ENCODE peak calls at places on chromosomes 5 and 9, in seven cellular contexts. One of them, this sample, is unnamed.

GRCh38 chr9:118595719-118596305 is 773.4 kb downstream of the BRINP1 start:
- DNase-seq in transverse colon: peak
- DNase-seq in uterus: no peak
- DNase-seq in CD8-positive, alpha-beta memory T cell: no peak
- DNase-seq in WERI-Rb-1: peak
- DNase-seq in SJSA1: peak
- DNase-seq in PC-3: peak
- DNase-seq in this sample: peak

GRCh38 chr5:44626846-44627245 is 181.9 kb upstream of the MRPS30 start:
- DNase-seq in transverse colon: no peak
- DNase-seq in uterus: no peak
- DNase-seq in CD8-positive, alpha-beta memory T cell: no peak
- DNase-seq in WERI-Rb-1: no peak
- DNase-seq in SJSA1: no peak
- DNase-seq in PC-3: no peak
- DNase-seq in this sample: no peak

GRCh38 chr5:180209137-180209581 is at the start of gene RASGEF1C:
- DNase-seq in transverse colon: peak
- DNase-seq in uterus: no peak
- DNase-seq in CD8-positive, alpha-beta memory T cell: no peak
- DNase-seq in WERI-Rb-1: peak
- DNase-seq in SJSA1: no peak
- DNase-seq in PC-3: peak
- DNase-seq in this sample: peak

GRCh38 chr9:34332370-34332964 is 3.1 kb downstream of the NUDT2 start:
- DNase-seq in transverse colon: no peak
- DNase-seq in uterus: no peak
- DNase-seq in CD8-positive, alpha-beta memory T cell: no peak
- DNase-seq in WERI-Rb-1: peak
- DNase-seq in SJSA1: no peak
- DNase-seq in PC-3: peak
- DNase-seq in this sample: peak

GRCh38 chr9:94002316-94003140 is 47.4 kb upstream of the BARX1 start:
- DNase-seq in transverse colon: peak
- DNase-seq in uterus: no peak
- DNase-seq in CD8-positive, alpha-beta memory T cell: no peak
- DNase-seq in WERI-Rb-1: peak
- DNase-seq in SJSA1: peak
- DNase-seq in PC-3: peak
- DNase-seq in this sample: peak

GRCh38 chr9:128750926-128751595 is 20.7 kb downstream of the ZER1 start:
- DNase-seq in transverse colon: no peak
- DNase-seq in uterus: no peak
- DNase-seq in CD8-positive, alpha-beta memory T cell: no peak
- DNase-seq in WERI-Rb-1: no peak
- DNase-seq in SJSA1: no peak
- DNase-seq in PC-3: no peak
- DNase-seq in this sample: no peak

GRCh38 chr9:83706703-83707517 is 848 bp downstream of the UBQLN1 start:
- DNase-seq in transverse colon: peak
- DNase-seq in uterus: peak
- DNase-seq in CD8-positive, alpha-beta memory T cell: peak
- DNase-seq in WERI-Rb-1: peak
- DNase-seq in SJSA1: peak
- DNase-seq in PC-3: no peak
- DNase-seq in this sample: peak

GRCh38 chr9:89434636-89435314 is 63.1 kb downstream of the SEMA4D start:
- DNase-seq in transverse colon: no peak
- DNase-seq in uterus: no peak
- DNase-seq in CD8-positive, alpha-beta memory T cell: no peak
- DNase-seq in WERI-Rb-1: no peak
- DNase-seq in SJSA1: no peak
- DNase-seq in PC-3: no peak
- DNase-seq in this sample: peak

GRCh38 chr5:54518146-54519082 is 855 bp downstream of the SNX18 start:
- DNase-seq in transverse colon: peak
- DNase-seq in uterus: peak
- DNase-seq in CD8-positive, alpha-beta memory T cell: peak
- DNase-seq in WERI-Rb-1: peak
- DNase-seq in SJSA1: peak
- DNase-seq in PC-3: peak
- DNase-seq in this sample: peak

GRCh38 chr9:38371495-38371894 is 21.0 kb upstream of the ALDH1B1 start:
- DNase-seq in transverse colon: peak
- DNase-seq in uterus: peak
- DNase-seq in CD8-positive, alpha-beta memory T cell: no peak
- DNase-seq in WERI-Rb-1: peak
- DNase-seq in SJSA1: no peak
- DNase-seq in PC-3: peak
- DNase-seq in this sample: peak

GRCh38 chr9:110996436-110997224 is 41.6 kb downstream of the LPAR1 start:
- DNase-seq in transverse colon: peak
- DNase-seq in uterus: peak
- DNase-seq in CD8-positive, alpha-beta memory T cell: no peak
- DNase-seq in WERI-Rb-1: no peak
- DNase-seq in SJSA1: no peak
- DNase-seq in PC-3: no peak
- DNase-seq in this sample: no peak

GRCh38 chr5:96633820-96634219 is 28.4 kb upstream of the CAST start:
- DNase-seq in transverse colon: no peak
- DNase-seq in uterus: no peak
- DNase-seq in CD8-positive, alpha-beta memory T cell: no peak
- DNase-seq in WERI-Rb-1: no peak
- DNase-seq in SJSA1: peak
- DNase-seq in PC-3: no peak
- DNase-seq in this sample: no peak

GRCh38 chr5:10479226-10479721 is 37.6 kb downstream of the ROPN1L start:
- DNase-seq in transverse colon: peak
- DNase-seq in uterus: no peak
- DNase-seq in CD8-positive, alpha-beta memory T cell: no peak
- DNase-seq in WERI-Rb-1: no peak
- DNase-seq in SJSA1: peak
- DNase-seq in PC-3: peak
- DNase-seq in this sample: no peak

GRCh38 chr5:127697894-127698600 is 5.1 kb upstream of the CCDC192 start:
- DNase-seq in transverse colon: no peak
- DNase-seq in uterus: no peak
- DNase-seq in CD8-positive, alpha-beta memory T cell: no peak
- DNase-seq in WERI-Rb-1: no peak
- DNase-seq in SJSA1: peak
- DNase-seq in PC-3: peak
- DNase-seq in this sample: no peak

GRCh38 chr5:128254789-128255188 is 171.2 kb downstream of the SLC12A2 start:
- DNase-seq in transverse colon: no peak
- DNase-seq in uterus: no peak
- DNase-seq in CD8-positive, alpha-beta memory T cell: no peak
- DNase-seq in WERI-Rb-1: no peak
- DNase-seq in SJSA1: no peak
- DNase-seq in PC-3: no peak
- DNase-seq in this sample: no peak

GRCh38 chr5:31531543-31531887 is 378 bp downstream of the DROSHA start:
- DNase-seq in transverse colon: peak
- DNase-seq in uterus: no peak
- DNase-seq in CD8-positive, alpha-beta memory T cell: no peak
- DNase-seq in WERI-Rb-1: peak
- DNase-seq in SJSA1: no peak
- DNase-seq in PC-3: peak
- DNase-seq in this sample: no peak

GRCh38 chr5:178438746-178439260 is 151.4 kb downstream of the COL23A1 start:
- DNase-seq in transverse colon: no peak
- DNase-seq in uterus: no peak
- DNase-seq in CD8-positive, alpha-beta memory T cell: no peak
- DNase-seq in WERI-Rb-1: no peak
- DNase-seq in SJSA1: no peak
- DNase-seq in PC-3: no peak
- DNase-seq in this sample: no peak

GRCh38 chr5:108381034-108381954 is 604 bp downstream of the FBXL17 start:
- DNase-seq in transverse colon: peak
- DNase-seq in uterus: peak
- DNase-seq in CD8-positive, alpha-beta memory T cell: peak
- DNase-seq in WERI-Rb-1: peak
- DNase-seq in SJSA1: peak
- DNase-seq in PC-3: peak
- DNase-seq in this sample: peak

GRCh38 chr5:124651663-124652513 is 94.6 kb downstream of the ZNF608 start:
- DNase-seq in transverse colon: peak
- DNase-seq in uterus: peak
- DNase-seq in CD8-positive, alpha-beta memory T cell: no peak
- DNase-seq in WERI-Rb-1: peak
- DNase-seq in SJSA1: no peak
- DNase-seq in PC-3: peak
- DNase-seq in this sample: peak

GRCh38 chr9:18485691-18486090 is 11.7 kb downstream of the ADAMTSL1 start:
- DNase-seq in transverse colon: no peak
- DNase-seq in uterus: no peak
- DNase-seq in CD8-positive, alpha-beta memory T cell: no peak
- DNase-seq in WERI-Rb-1: no peak
- DNase-seq in SJSA1: no peak
- DNase-seq in PC-3: no peak
- DNase-seq in this sample: no peak

GRCh38 chr5:140642718-140643117 is 3.5 kb downstream of the TMCO6 start:
- DNase-seq in transverse colon: no peak
- DNase-seq in uterus: no peak
- DNase-seq in CD8-positive, alpha-beta memory T cell: no peak
- DNase-seq in WERI-Rb-1: no peak
- DNase-seq in SJSA1: no peak
- DNase-seq in PC-3: no peak
- DNase-seq in this sample: no peak

GRCh38 chr5:150574818-150575537 is 65.5 kb upstream of the SYNPO start:
- DNase-seq in transverse colon: no peak
- DNase-seq in uterus: peak
- DNase-seq in CD8-positive, alpha-beta memory T cell: no peak
- DNase-seq in WERI-Rb-1: no peak
- DNase-seq in SJSA1: no peak
- DNase-seq in PC-3: no peak
- DNase-seq in this sample: no peak

GRCh38 chr5:150573867-150574817 is 66.2 kb downstream of the NDST1 start:
- DNase-seq in transverse colon: no peak
- DNase-seq in uterus: peak
- DNase-seq in CD8-positive, alpha-beta memory T cell: no peak
- DNase-seq in WERI-Rb-1: no peak
- DNase-seq in SJSA1: peak
- DNase-seq in PC-3: no peak
- DNase-seq in this sample: peak

GRCh38 chr5:150573216-150573615 is 65.3 kb downstream of the NDST1 start:
- DNase-seq in transverse colon: no peak
- DNase-seq in uterus: no peak
- DNase-seq in CD8-positive, alpha-beta memory T cell: no peak
- DNase-seq in WERI-Rb-1: no peak
- DNase-seq in SJSA1: no peak
- DNase-seq in PC-3: no peak
- DNase-seq in this sample: no peak

GRCh38 chr5:150570333-150570732 is 62.4 kb downstream of the NDST1 start:
- DNase-seq in transverse colon: no peak
- DNase-seq in uterus: peak
- DNase-seq in CD8-positive, alpha-beta memory T cell: no peak
- DNase-seq in WERI-Rb-1: no peak
- DNase-seq in SJSA1: no peak
- DNase-seq in PC-3: no peak
- DNase-seq in this sample: no peak

GRCh38 chr5:150571836-150572235 is 63.9 kb downstream of the NDST1 start:
- DNase-seq in transverse colon: no peak
- DNase-seq in uterus: no peak
- DNase-seq in CD8-positive, alpha-beta memory T cell: no peak
- DNase-seq in WERI-Rb-1: no peak
- DNase-seq in SJSA1: no peak
- DNase-seq in PC-3: no peak
- DNase-seq in this sample: no peak
- H3K4me3 ChIP-seq in transverse colon: no peak
- H3K4me3 ChIP-seq in uterus: no peak
- H3K4me3 ChIP-seq in CD8-positive, alpha-beta memory T cell: no peak
- H3K4me3 ChIP-seq in WERI-Rb-1: no peak
- H3K4me3 ChIP-seq in SJSA1: no peak
- H3K4me3 ChIP-seq in PC-3: no peak
- H3K4me3 ChIP-seq in this sample: no peak

GRCh38 chr5:110086658-110087388 is 397.1 kb downstream of the MAN2A1 start:
- DNase-seq in transverse colon: peak
- DNase-seq in uterus: peak
- DNase-seq in CD8-positive, alpha-beta memory T cell: peak
- DNase-seq in WERI-Rb-1: no peak
- DNase-seq in SJSA1: peak
- DNase-seq in PC-3: peak
- DNase-seq in this sample: no peak
- H3K4me3 ChIP-seq in transverse colon: no peak
- H3K4me3 ChIP-seq in uterus: no peak
- H3K4me3 ChIP-seq in CD8-positive, alpha-beta memory T cell: no peak
- H3K4me3 ChIP-seq in WERI-Rb-1: no peak
- H3K4me3 ChIP-seq in SJSA1: no peak
- H3K4me3 ChIP-seq in PC-3: no peak
- H3K4me3 ChIP-seq in this sample: no peak

DNA sequence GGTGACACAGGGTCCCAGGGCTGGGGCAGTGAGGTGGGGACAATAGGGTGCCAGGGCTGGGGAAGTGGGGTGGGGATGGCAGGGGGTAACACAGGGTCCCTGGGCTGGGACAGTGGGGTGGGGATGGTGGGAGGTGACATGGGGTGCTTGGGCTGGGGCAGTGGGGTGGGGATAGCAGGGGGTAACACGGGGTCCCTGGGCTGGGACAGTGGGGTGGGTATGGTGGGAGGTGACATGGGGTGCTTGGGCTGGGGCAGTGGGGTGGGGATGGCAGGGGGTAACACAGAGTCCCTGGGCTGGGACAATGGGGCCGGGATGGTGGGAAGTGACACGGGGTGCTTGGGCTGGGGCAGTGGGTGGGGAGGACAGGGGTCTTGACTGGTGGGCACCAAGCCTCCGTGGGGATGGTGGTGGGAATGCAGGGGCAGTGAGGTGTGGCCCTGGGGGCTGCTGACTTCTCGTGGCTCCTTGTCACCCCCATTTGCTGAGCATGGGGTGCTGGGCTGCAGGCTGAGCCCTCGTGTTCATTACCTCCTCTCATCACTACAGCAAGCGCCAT is 41.7 kb downstream of the OLFM1 start:
- DNase-seq in transverse colon: no peak
- DNase-seq in uterus: no peak
- DNase-seq in CD8-positive, alpha-beta memory T cell: no peak
- DNase-seq in WERI-Rb-1: no peak
- DNase-seq in SJSA1: no peak
- DNase-seq in PC-3: no peak
- DNase-seq in this sample: no peak
- H3K4me3 ChIP-seq in transverse colon: no peak
- H3K4me3 ChIP-seq in uterus: no peak
- H3K4me3 ChIP-seq in CD8-positive, alpha-beta memory T cell: no peak
- H3K4me3 ChIP-seq in WERI-Rb-1: no peak
- H3K4me3 ChIP-seq in SJSA1: no peak
- H3K4me3 ChIP-seq in PC-3: no peak
- H3K4me3 ChIP-seq in this sample: no peak

GRCh38 chr5:8766448-8766847 is 779.4 kb downstream of the SEMA5A start:
- DNase-seq in transverse colon: no peak
- DNase-seq in uterus: no peak
- DNase-seq in CD8-positive, alpha-beta memory T cell: no peak
- DNase-seq in WERI-Rb-1: peak
- DNase-seq in SJSA1: no peak
- DNase-seq in PC-3: no peak
- DNase-seq in this sample: no peak

GRCh38 chr5:8769631-8770030 is 776.2 kb downstream of the SEMA5A start:
- DNase-seq in transverse colon: no peak
- DNase-seq in uterus: no peak
- DNase-seq in CD8-positive, alpha-beta memory T cell: no peak
- DNase-seq in WERI-Rb-1: no peak
- DNase-seq in SJSA1: no peak
- DNase-seq in PC-3: peak
- DNase-seq in this sample: no peak

GRCh38 chr5:8773091-8773615 is 772.7 kb downstream of the SEMA5A start:
- DNase-seq in transverse colon: no peak
- DNase-seq in uterus: no peak
- DNase-seq in CD8-positive, alpha-beta memory T cell: no peak
- DNase-seq in WERI-Rb-1: no peak
- DNase-seq in SJSA1: no peak
- DNase-seq in PC-3: no peak
- DNase-seq in this sample: no peak

GRCh38 chr5:8770431-8770830 is 775.4 kb downstream of the SEMA5A start:
- DNase-seq in transverse colon: no peak
- DNase-seq in uterus: no peak
- DNase-seq in CD8-positive, alpha-beta memory T cell: no peak
- DNase-seq in WERI-Rb-1: no peak
- DNase-seq in SJSA1: no peak
- DNase-seq in PC-3: peak
- DNase-seq in this sample: no peak
- H3K4me3 ChIP-seq in transverse colon: no peak
- H3K4me3 ChIP-seq in uterus: no peak
- H3K4me3 ChIP-seq in CD8-positive, alpha-beta memory T cell: no peak
- H3K4me3 ChIP-seq in WERI-Rb-1: no peak
- H3K4me3 ChIP-seq in SJSA1: no peak
- H3K4me3 ChIP-seq in PC-3: no peak
- H3K4me3 ChIP-seq in this sample: no peak

This sample was measured in H7.